ENCODE peak calls at places on chromosomes 3 and 15, in eight cellular contexts. G is HCT116, D is A549, V is SK-N-SH, O is HepG2, Q is GM12878, A is H1, C is K562. P is an unnamed sample.
A peak's percentile ranks its signal among the peaks of the same experiment; 100 is the strongest.

GRCh38 chr3:114861666-114862065 is 285.4 kb downstream of the ZBTB20 start:
- DNase-seq in A (no peak), C (no peak), Q (no peak), V (no peak), D (no peak), G (no peak), O (no peak), P (no peak)

GRCh38 chr3:99646107-99646435 is 7.7 kb downstream of the COL8A1 start:
- DNase-seq in D (no peak), Q (no peak), G (no peak), A (no peak), O (no peak), V (no peak), C (no peak), P (no peak)

GRCh38 chr3:124033360-124034015 is 41.6 kb upstream of the ROPN1 start:
- DNase-seq in G (no peak), O (no peak), A (peak; percentile 71), V (no peak), Q (no peak), C (peak; percentile 26), D (peak; percentile 11), P (no peak)

GRCh38 chr3:141275032-141275422 is 43.4 kb downstream of the PXYLP1 start:
- DNase-seq in G (no peak), C (no peak), V (no peak), D (no peak), O (peak; percentile 24), Q (no peak), A (peak; percentile 27), P (peak; percentile 66)

GRCh38 chr15:50452927-50453326 is 28.7 kb downstream of the USP8 start:
- DNase-seq in C (no peak), Q (no peak), G (no peak), A (no peak), V (no peak), D (no peak), O (no peak), P (peak; percentile 59)

GRCh38 chr3:158763421-158763820 is 31.2 kb upstream of the RARRES1 start:
- DNase-seq in A (no peak), C (no peak), O (no peak), Q (no peak), G (no peak), D (no peak), V (no peak), P (no peak)

GRCh38 chr3:16090711-16091110 is 83.8 kb upstream of the GALNT15 start:
- DNase-seq in O (no peak), A (no peak), D (no peak), C (no peak), G (no peak), Q (no peak), V (no peak), P (peak; percentile 34)

GRCh38 chr15:67823371-67824156 is 1.7 kb upstream of the SKOR1 start:
- DNase-seq in C (peak; percentile 67), O (no peak), V (peak; percentile 84), A (peak; percentile 55), D (no peak), Q (no peak), G (no peak), P (no peak)

GRCh38 chr15:66911131-66911700 is 154.2 kb upstream of the SMAD3 start:
- DNase-seq in O (no peak), A (no peak), V (no peak), C (no peak), G (no peak), D (no peak), Q (no peak), P (no peak)

GRCh38 chr15:95422255-95422654 is 908.2 kb upstream of the NR2F2 start:
- DNase-seq in O (no peak), V (no peak), A (no peak), C (no peak), G (no peak), Q (no peak), D (no peak), P (no peak)

GRCh38 chr3:86937306-86937791 is 53.6 kb downstream of the VGLL3 start:
- DNase-seq in O (no peak), Q (no peak), A (no peak), D (no peak), G (no peak), C (no peak), V (no peak), P (peak; percentile 92)

GRCh38 chr3:188529228-188529627 is 375.3 kb downstream of the LPP start:
- DNase-seq in Q (no peak), C (no peak), G (no peak), D (no peak), O (no peak), A (no peak), V (no peak), P (peak; percentile 78)
- TF ChIP-seq RAD21 in Q (no peak), C (no peak), G (no peak), D (no peak), O (no peak), A (no peak), V (no peak), P (no peak)

GRCh38 chr3:31567036-31567435 is 34.3 kb downstream of the STT3B start:
- DNase-seq in Q (no peak), C (peak; percentile 45), V (peak; percentile 15), G (no peak), O (peak; percentile 27), A (no peak), D (peak; percentile 14), P (no peak)
- TF ChIP-seq RAD21 in Q (no peak), C (peak; percentile 55), V (peak; percentile 5), G (peak; percentile 27), O (no peak), A (peak; percentile 47), D (peak; percentile 23), P (no peak)

GRCh38 chr15:82843561-82843960 is 34.1 kb downstream of the WHAMM start:
- DNase-seq in G (no peak), A (no peak), Q (no peak), O (no peak), D (no peak), C (no peak), V (no peak), P (no peak)
- TF ChIP-seq RAD21 in G (no peak), A (no peak), Q (no peak), O (no peak), D (no peak), C (no peak), V (no peak), P (no peak)

GRCh38 chr15:74174216-74174965 is 881 bp downstream of the ISLR start:
- DNase-seq in C (no peak), G (no peak), D (no peak), V (peak; percentile 63), O (no peak), Q (no peak), A (no peak), P (no peak)
- TF ChIP-seq RAD21 in C (no peak), G (no peak), D (no peak), V (no peak), O (no peak), Q (no peak), A (no peak), P (no peak)

DNA sequence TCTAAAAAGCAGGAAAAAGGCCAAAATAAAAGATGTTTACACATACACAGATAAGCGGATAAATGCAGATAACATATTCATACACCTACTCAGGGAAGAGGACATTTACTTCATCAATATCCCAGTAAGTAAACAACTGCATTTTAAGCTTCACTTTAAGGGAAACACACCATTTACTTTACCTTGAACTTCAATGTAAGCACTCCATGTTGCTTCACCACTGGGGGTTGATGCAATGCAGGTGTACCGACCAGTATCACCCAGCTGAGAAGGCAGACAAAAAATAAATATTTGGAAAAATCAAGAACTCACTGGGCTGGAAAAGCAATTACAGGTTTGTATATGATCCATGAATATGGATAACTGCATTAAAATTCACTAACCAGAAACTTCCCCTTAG is 1099.5 kb downstream of the ROBO1 start:
- DNase-seq in G (no peak), O (peak; percentile 45), C (no peak), D (no peak), V (no peak), A (no peak), Q (no peak), P (no peak)
- TF ChIP-seq RAD21 in G (no peak), O (no peak), C (no peak), D (no peak), V (no peak), A (no peak), Q (no peak), P (no peak)

GRCh38 chr3:134369231-134369741 is 5.0 kb downstream of the AMOTL2 start:
- DNase-seq in A (no peak), C (no peak), V (no peak), O (no peak), G (no peak), Q (no peak), D (no peak), P (peak; percentile 72)
- TF ChIP-seq RAD21 in A (no peak), C (no peak), V (no peak), O (no peak), G (no peak), Q (no peak), D (no peak), P (no peak)

GRCh38 chr3:11236588-11237461 is 35.4 kb upstream of the ATG7 start:
- DNase-seq in V (peak; percentile 70), Q (no peak), G (peak; percentile 64), C (peak; percentile 70), O (peak; percentile 39), D (peak; percentile 63), A (peak; percentile 91), P (peak; percentile 69)

GRCh38 chr3:11240496-11240895 is 31.7 kb upstream of the ATG7 start:
- DNase-seq in A (no peak), D (no peak), O (no peak), G (no peak), C (no peak), Q (no peak), V (no peak), P (no peak)

GRCh38 chr3:11238057-11238456 is 34.1 kb upstream of the ATG7 start:
- DNase-seq in D (no peak), C (no peak), Q (no peak), A (no peak), O (no peak), G (peak; percentile 13), V (no peak), P (peak; percentile 95)

GRCh38 chr3:11239796-11240195 is 32.4 kb upstream of the ATG7 start:
- DNase-seq in O (no peak), C (no peak), A (no peak), Q (no peak), D (no peak), V (no peak), G (no peak), P (no peak)

GRCh38 chr3:11238880-11239279 is 33.3 kb upstream of the ATG7 start:
- DNase-seq in C (no peak), Q (no peak), D (no peak), A (no peak), G (peak; percentile 48), O (no peak), V (no peak), P (peak; percentile 95)
- TF ChIP-seq RAD21 in C (no peak), Q (no peak), D (no peak), A (no peak), G (no peak), O (no peak), V (no peak), P (no peak)